ENCODE peak calls at places on chromosomes 3 and 15, in ten cellular contexts. P is HCT116, R is BJ, A is AG04449, S is astrocyte of the spinal cord, I is endodermal cell, W is kidney, X is lower lobe of right lung, U is fibroblast of pulmonary artery, H is foreskin fibroblast. G is an unnamed sample.

GRCh38 chr3:32876920-32877319 is 59.1 kb downstream of the TRIM71 start:
- DNase-seq in P (no peak), R (no peak), A (no peak), S (no peak), I (no peak), W (no peak), X (no peak), U (no peak), H (no peak), G (no peak)

GRCh38 chr3:42654331-42655201 is 1.1 kb downstream of the ZBTB47 start:
- DNase-seq in P (no peak), R (no peak), A (no peak), S (peak; percentile 59), I (peak; percentile 95), W (peak; percentile 85), X (no peak), U (peak; percentile 46), H (peak; percentile 82), G (no peak)

GRCh38 chr3:62585861-62586260 is 212.5 kb upstream of the FEZF2 start:
- DNase-seq in P (no peak), R (no peak), A (no peak), S (no peak), I (no peak), W (no peak), X (no peak), U (peak; percentile 47), H (no peak), G (no peak)

GRCh38 chr3:158447408-158447807 is 123.6 kb upstream of the MLF1 start:
- DNase-seq in P (no peak), R (no peak), A (no peak), S (no peak), I (no peak), W (no peak), X (no peak), U (no peak), H (no peak), G (no peak)

GRCh38 chr15:60720493-60721231 is 241.7 kb upstream of the ICE2 start:
- DNase-seq in P (no peak), R (no peak), A (no peak), S (no peak), I (no peak), W (no peak), X (no peak), U (no peak), H (no peak), G (no peak)

GRCh38 chr3:128742821-128743594 is 17.0 kb downstream of the RAB7A start:
- DNase-seq in P (no peak), R (no peak), A (no peak), S (no peak), I (no peak), W (peak; percentile 67), X (no peak), U (no peak), H (no peak), G (no peak)

GRCh38 chr3:30078736-30079135 is 527.7 kb upstream of the TGFBR2 start:
- DNase-seq in P (no peak), R (no peak), A (no peak), S (no peak), I (no peak), W (no peak), X (no peak), U (no peak), H (no peak), G (peak; percentile 82)

GRCh38 chr15:51160484-51160883 is 65.8 kb upstream of the TNFAIP8L3 start:
- DNase-seq in P (no peak), R (no peak), A (no peak), S (no peak), I (no peak), W (no peak), X (no peak), U (no peak), H (no peak), G (no peak)

GRCh38 chr3:155908086-155908485 is 37.6 kb downstream of the GMPS start:
- DNase-seq in P (no peak), R (no peak), A (no peak), S (no peak), I (peak; percentile 63), W (no peak), X (no peak), U (no peak), H (no peak), G (no peak)

GRCh38 chr3:179666436-179667035 is 13.7 kb downstream of the USP13 start:
- DNase-seq in P (no peak), R (no peak), A (no peak), S (peak; percentile 36), I (peak; percentile 69), W (no peak), X (peak; percentile 81), U (peak; percentile 34), H (peak; percentile 56), G (no peak)

GRCh38 chr15:68541743-68542142 is 37.0 kb upstream of the CORO2B start:
- DNase-seq in P (no peak), R (no peak), A (no peak), S (no peak), I (no peak), W (no peak), X (no peak), U (no peak), H (no peak), G (no peak)

GRCh38 chr15:68538291-68538690 is 40.5 kb upstream of the CORO2B start:
- DNase-seq in P (no peak), R (no peak), A (no peak), S (no peak), I (no peak), W (no peak), X (no peak), U (no peak), H (no peak), G (no peak)

GRCh38 chr15:68536331-68537095 is 42.3 kb upstream of the CORO2B start:
- DNase-seq in P (no peak), R (peak; percentile 96), A (peak; percentile 96), S (peak; percentile 95), I (no peak), W (no peak), X (no peak), U (peak; percentile 92), H (peak; percentile 85), G (peak; percentile 30)

GRCh38 chr15:68537506-68537905 is 41.3 kb upstream of the CORO2B start:
- DNase-seq in P (no peak), R (no peak), A (no peak), S (no peak), I (no peak), W (no peak), X (no peak), U (no peak), H (no peak), G (peak; percentile 71)

DNA sequence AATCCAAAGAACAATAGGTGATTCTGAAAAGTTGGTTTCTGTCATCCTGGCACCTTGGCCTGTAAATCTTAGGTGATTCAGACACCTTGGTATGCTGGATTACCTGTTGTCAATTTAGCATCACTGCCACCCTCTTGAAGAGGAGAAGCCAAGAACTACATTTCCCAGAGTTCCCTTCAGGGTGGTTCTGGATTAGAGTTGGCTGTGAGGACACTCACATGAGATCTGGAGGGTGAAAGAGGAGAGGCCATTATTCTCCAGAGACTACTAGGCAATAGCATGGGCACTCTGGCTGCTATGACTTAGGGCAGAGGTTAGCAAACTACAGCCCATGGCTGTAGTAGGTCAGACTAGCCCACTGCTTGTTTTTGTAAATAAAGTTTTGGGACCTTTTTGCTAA is 41.7 kb upstream of the CORO2B start:
- DNase-seq in P (no peak), R (no peak), A (no peak), S (no peak), I (no peak), W (no peak), X (no peak), U (no peak), H (no peak), G (no peak)
- H3K4me3 ChIP-seq in P (no peak overlapping the region), R (no peak overlapping the region), A (no peak overlapping the region), S (no peak overlapping the region), I (no peak overlapping the region), W (no peak overlapping the region), X (no peak overlapping the region), U (no peak overlapping the region), H (no peak overlapping the region), G (no peak overlapping the region)

GRCh38 chr15:47374222-47374621 is 343.1 kb upstream of the SEMA6D start:
- DNase-seq in P (no peak), R (no peak), A (no peak), S (no peak), I (peak; percentile 69), W (no peak), X (no peak), U (peak; percentile 66), H (peak; percentile 59), G (peak; percentile 47)
- TF ChIP-seq CTCF in P (no peak), R (peak; percentile 55), A (peak; percentile 57), S (peak; percentile 41), I (peak; percentile 79), W (no peak), X (no peak), U (peak; percentile 83), H (peak; percentile 55), G (peak; percentile 79)

DNA sequence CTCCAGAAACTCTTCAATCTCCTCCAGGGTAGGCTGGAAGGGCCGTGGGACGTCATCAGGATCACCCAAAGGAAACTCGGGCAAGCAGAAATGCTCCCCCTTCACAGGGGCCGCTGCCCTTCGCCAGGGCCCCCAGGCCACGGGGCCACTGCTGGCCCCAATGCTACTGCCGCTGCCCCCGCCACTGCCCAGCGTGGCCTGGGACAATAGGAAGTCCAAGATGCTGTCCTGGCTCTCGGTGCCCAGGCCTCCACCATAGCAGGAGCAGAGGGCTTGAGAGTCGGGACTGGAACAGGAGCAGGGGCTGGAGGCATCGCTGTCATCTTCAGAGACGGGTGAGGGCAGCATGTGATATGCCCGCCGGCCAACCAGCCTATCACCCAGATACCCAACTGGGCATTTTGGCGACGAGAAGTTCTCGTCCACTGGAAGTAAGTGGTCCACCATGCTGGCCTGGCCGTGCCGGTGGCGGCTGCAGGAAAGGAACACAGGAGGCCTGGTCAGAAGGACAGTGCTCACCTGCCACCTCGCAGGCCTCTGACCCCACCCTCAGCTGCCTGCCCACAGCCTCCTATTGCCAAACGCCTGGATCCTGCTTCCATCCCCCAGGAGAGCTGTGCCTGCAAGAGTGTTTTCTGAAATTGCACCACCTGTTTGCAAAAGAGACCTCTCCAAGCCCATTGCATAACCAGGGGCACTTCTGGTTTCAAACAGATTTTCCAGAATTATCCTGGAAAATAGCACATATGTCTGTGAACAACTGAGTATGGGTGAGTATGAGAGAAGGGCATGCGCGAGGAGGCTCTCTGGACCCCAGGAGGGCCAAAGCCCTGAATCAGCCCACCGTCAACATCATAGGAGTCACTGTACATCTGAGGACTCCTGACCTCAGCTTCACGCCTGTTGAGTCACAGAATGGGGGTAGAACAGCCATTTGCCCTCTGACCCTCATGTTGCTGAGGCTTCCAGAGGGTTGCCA is 4.4 kb downstream of the KLF15 start:
- DNase-seq in P (no peak), R (no peak), A (no peak), S (no peak), I (no peak), W (peak; percentile 37), X (peak; percentile 70), U (peak; percentile 16), H (peak; percentile 88), G (no peak)
- H3K4me3 ChIP-seq in P (no peak overlapping the region), R (no peak overlapping the region), A (no peak overlapping the region), S (no peak overlapping the region), I (no peak overlapping the region), W (no peak overlapping the region), X (no peak overlapping the region), U (no peak overlapping the region), H (no peak overlapping the region), G (no peak overlapping the region)

DNA sequence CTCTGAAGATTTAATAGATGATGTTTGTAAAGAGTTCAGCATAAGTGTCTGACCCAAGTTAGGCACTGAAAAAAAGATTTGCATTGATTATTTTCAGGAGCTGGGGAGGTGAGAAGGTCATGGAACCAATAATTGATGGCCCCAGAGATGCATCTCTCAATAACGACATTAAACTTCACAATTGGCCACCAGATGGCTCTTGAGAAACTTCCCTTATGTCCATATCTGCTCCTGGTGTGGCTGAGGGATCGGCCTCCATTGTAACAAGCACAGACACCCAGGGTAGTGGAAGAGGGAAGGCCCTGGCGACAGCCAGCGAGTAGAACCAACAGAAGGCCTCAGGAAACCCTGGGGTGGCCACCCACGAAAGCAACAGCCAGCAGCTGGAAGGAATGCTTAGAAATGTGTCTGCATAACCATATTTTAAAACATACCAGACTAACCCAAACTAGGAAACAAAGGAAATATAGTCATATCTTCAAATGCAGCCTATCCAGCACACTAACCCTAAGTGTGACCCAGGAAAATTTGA is 536.7 kb downstream of the SOX2 start:
- DNase-seq in P (peak; percentile 34), R (no peak), A (no peak), S (no peak), I (no peak), W (no peak), X (no peak), U (no peak), H (no peak), G (no peak)
- TF ChIP-seq CTCF in P (peak; percentile 29), R (no peak), A (peak; percentile 15), S (peak; percentile 6), I (peak; percentile 61), W (no peak), X (no peak), U (no peak), H (no peak), G (peak; percentile 8)

G was measured in bronchial epithelial cell.